ENCODE peak calls at places on chromosomes 5 and 9, in nine cellular contexts. One of them, this sample, is unnamed. For H3K9me3, the result is how much of the 10 kb centered on the place peaks cover.

GRCh38 chr5:172564187-172564586 is 76.9 kb upstream of the NEURL1B start:
- DNase-seq in ovary: no peak
- DNase-seq in mucosa of descending colon: peak
- DNase-seq in IMR-90: no peak
- DNase-seq in tibial nerve: no peak
- DNase-seq in neuronal stem cell: no peak
- DNase-seq in body of pancreas: peak
- DNase-seq in CD4-positive, alpha-beta T cell: no peak
- DNase-seq in H9: no peak
- DNase-seq in this sample: no peak

GRCh38 chr5:13188393-13188792 is 756.1 kb downstream of the DNAH5 start:
- DNase-seq in ovary: no peak
- DNase-seq in mucosa of descending colon: no peak
- DNase-seq in IMR-90: no peak
- DNase-seq in tibial nerve: no peak
- DNase-seq in neuronal stem cell: no peak
- DNase-seq in body of pancreas: no peak
- DNase-seq in CD4-positive, alpha-beta T cell: no peak
- DNase-seq in H9: no peak
- DNase-seq in this sample: no peak

GRCh38 chr5:142763701-142764100 is 6.5 kb upstream of the ARHGAP26 start:
- DNase-seq in ovary: no peak
- DNase-seq in mucosa of descending colon: no peak
- DNase-seq in IMR-90: no peak
- DNase-seq in tibial nerve: no peak
- DNase-seq in neuronal stem cell: no peak
- DNase-seq in body of pancreas: no peak
- DNase-seq in CD4-positive, alpha-beta T cell: no peak
- DNase-seq in H9: no peak
- DNase-seq in this sample: no peak

GRCh38 chr9:19484699-19485098 is 75.9 kb downstream of the ACER2 start:
- DNase-seq in ovary: no peak
- DNase-seq in mucosa of descending colon: no peak
- DNase-seq in IMR-90: no peak
- DNase-seq in tibial nerve: no peak
- DNase-seq in neuronal stem cell: no peak
- DNase-seq in body of pancreas: no peak
- DNase-seq in CD4-positive, alpha-beta T cell: no peak
- DNase-seq in H9: no peak
- DNase-seq in this sample: no peak

GRCh38 chr5:37723147-37723961 is 116.5 kb downstream of the GDNF start:
- DNase-seq in ovary: no peak
- DNase-seq in mucosa of descending colon: no peak
- DNase-seq in IMR-90: no peak
- DNase-seq in tibial nerve: no peak
- DNase-seq in neuronal stem cell: peak
- DNase-seq in body of pancreas: no peak
- DNase-seq in CD4-positive, alpha-beta T cell: no peak
- DNase-seq in H9: peak
- DNase-seq in this sample: no peak

GRCh38 chr9:16624356-16624755 is 246.1 kb downstream of the BNC2 start:
- DNase-seq in ovary: no peak
- DNase-seq in mucosa of descending colon: no peak
- DNase-seq in IMR-90: no peak
- DNase-seq in tibial nerve: no peak
- DNase-seq in neuronal stem cell: no peak
- DNase-seq in body of pancreas: no peak
- DNase-seq in CD4-positive, alpha-beta T cell: no peak
- DNase-seq in H9: no peak
- DNase-seq in this sample: no peak

GRCh38 chr9:98263482-98264357 is 8.3 kb upstream of the TBC1D2 start:
- DNase-seq in ovary: peak
- DNase-seq in mucosa of descending colon: peak
- DNase-seq in IMR-90: peak
- DNase-seq in tibial nerve: peak
- DNase-seq in neuronal stem cell: peak
- DNase-seq in body of pancreas: peak
- DNase-seq in CD4-positive, alpha-beta T cell: peak
- DNase-seq in H9: peak
- DNase-seq in this sample: peak

GRCh38 chr5:39547548-39548154 is 122.9 kb upstream of the DAB2 start:
- DNase-seq in ovary: peak
- DNase-seq in mucosa of descending colon: peak
- DNase-seq in IMR-90: peak
- DNase-seq in tibial nerve: no peak
- DNase-seq in neuronal stem cell: peak
- DNase-seq in body of pancreas: peak
- DNase-seq in CD4-positive, alpha-beta T cell: no peak
- DNase-seq in H9: no peak
- DNase-seq in this sample: no peak

GRCh38 chr9:128275198-128276007 is at the start of gene GOLGA2:
- DNase-seq in ovary: no peak
- DNase-seq in mucosa of descending colon: peak
- DNase-seq in IMR-90: peak
- DNase-seq in tibial nerve: no peak
- DNase-seq in neuronal stem cell: peak
- DNase-seq in body of pancreas: peak
- DNase-seq in CD4-positive, alpha-beta T cell: no peak
- DNase-seq in H9: peak
- DNase-seq in this sample: no peak

GRCh38 chr5:169084775-169085566 is 216.0 kb downstream of the SLIT3 start:
- DNase-seq in ovary: no peak
- DNase-seq in mucosa of descending colon: no peak
- DNase-seq in IMR-90: no peak
- DNase-seq in tibial nerve: no peak
- DNase-seq in neuronal stem cell: no peak
- DNase-seq in body of pancreas: no peak
- DNase-seq in CD4-positive, alpha-beta T cell: no peak
- DNase-seq in H9: no peak
- DNase-seq in this sample: no peak

GRCh38 chr9:109064963-109065701 is 51.8 kb upstream of the CTNNAL1 start:
- DNase-seq in ovary: no peak
- DNase-seq in mucosa of descending colon: no peak
- DNase-seq in IMR-90: peak
- DNase-seq in tibial nerve: no peak
- DNase-seq in neuronal stem cell: no peak
- DNase-seq in body of pancreas: no peak
- DNase-seq in CD4-positive, alpha-beta T cell: no peak
- DNase-seq in H9: no peak
- DNase-seq in this sample: no peak

GRCh38 chr9:137550241-137550621 is at the start of gene PNPLA7:
- DNase-seq in ovary: peak
- DNase-seq in mucosa of descending colon: peak
- DNase-seq in IMR-90: peak
- DNase-seq in tibial nerve: peak
- DNase-seq in neuronal stem cell: peak
- DNase-seq in body of pancreas: peak
- DNase-seq in CD4-positive, alpha-beta T cell: peak
- DNase-seq in H9: peak
- DNase-seq in this sample: peak

GRCh38 chr9:135315572-135315971 is 164.0 kb upstream of the PPP1R26 start:
- DNase-seq in ovary: no peak
- DNase-seq in mucosa of descending colon: no peak
- DNase-seq in IMR-90: no peak
- DNase-seq in tibial nerve: no peak
- DNase-seq in neuronal stem cell: no peak
- DNase-seq in body of pancreas: no peak
- DNase-seq in CD4-positive, alpha-beta T cell: no peak
- DNase-seq in H9: no peak
- DNase-seq in this sample: no peak

GRCh38 chr5:168827636-168828035 is 248.5 kb upstream of the PANK3 start:
- DNase-seq in ovary: no peak
- DNase-seq in mucosa of descending colon: no peak
- DNase-seq in IMR-90: no peak
- DNase-seq in tibial nerve: no peak
- DNase-seq in neuronal stem cell: no peak
- DNase-seq in body of pancreas: no peak
- DNase-seq in CD4-positive, alpha-beta T cell: no peak
- DNase-seq in H9: no peak
- DNase-seq in this sample: no peak

GRCh38 chr9:89433826-89434225 is 64.1 kb downstream of the SEMA4D start:
- DNase-seq in ovary: no peak
- DNase-seq in mucosa of descending colon: no peak
- DNase-seq in IMR-90: peak
- DNase-seq in tibial nerve: no peak
- DNase-seq in neuronal stem cell: no peak
- DNase-seq in body of pancreas: no peak
- DNase-seq in CD4-positive, alpha-beta T cell: no peak
- DNase-seq in H9: no peak
- DNase-seq in this sample: no peak

GRCh38 chr5:111954516-111955337 is 197.7 kb upstream of the NREP start:
- DNase-seq in ovary: no peak
- DNase-seq in mucosa of descending colon: no peak
- DNase-seq in IMR-90: peak
- DNase-seq in tibial nerve: no peak
- DNase-seq in neuronal stem cell: no peak
- DNase-seq in body of pancreas: no peak
- DNase-seq in CD4-positive, alpha-beta T cell: no peak
- DNase-seq in H9: no peak
- DNase-seq in this sample: no peak

GRCh38 chr5:169004551-169004950 is 296.4 kb downstream of the SLIT3 start:
- DNase-seq in ovary: no peak
- DNase-seq in mucosa of descending colon: no peak
- DNase-seq in IMR-90: no peak
- DNase-seq in tibial nerve: no peak
- DNase-seq in neuronal stem cell: no peak
- DNase-seq in body of pancreas: no peak
- DNase-seq in CD4-positive, alpha-beta T cell: no peak
- DNase-seq in H9: no peak
- DNase-seq in this sample: no peak

GRCh38 chr5:760363-761205 is 23.9 kb downstream of the ZDHHC11B start:
- DNase-seq in ovary: no peak
- DNase-seq in mucosa of descending colon: no peak
- DNase-seq in IMR-90: no peak
- DNase-seq in tibial nerve: no peak
- DNase-seq in neuronal stem cell: no peak
- DNase-seq in body of pancreas: peak
- DNase-seq in CD4-positive, alpha-beta T cell: peak
- DNase-seq in H9: peak
- DNase-seq in this sample: no peak

GRCh38 chr5:154483654-154484392 is 5.8 kb upstream of the HAND1 start:
- DNase-seq in ovary: no peak
- DNase-seq in mucosa of descending colon: no peak
- DNase-seq in IMR-90: no peak
- DNase-seq in tibial nerve: no peak
- DNase-seq in neuronal stem cell: peak
- DNase-seq in body of pancreas: no peak
- DNase-seq in CD4-positive, alpha-beta T cell: no peak
- DNase-seq in H9: peak
- DNase-seq in this sample: no peak

GRCh38 chr9:130321539-130321938 is 56.0 kb downstream of the HMCN2 start:
- DNase-seq in ovary: no peak
- DNase-seq in mucosa of descending colon: no peak
- DNase-seq in IMR-90: no peak
- DNase-seq in tibial nerve: no peak
- DNase-seq in neuronal stem cell: no peak
- DNase-seq in body of pancreas: no peak
- DNase-seq in CD4-positive, alpha-beta T cell: no peak
- DNase-seq in H9: no peak
- DNase-seq in this sample: no peak

GRCh38 chr9:117188394-117188793 is 226.5 kb downstream of the ASTN2 start:
- DNase-seq in ovary: no peak
- DNase-seq in mucosa of descending colon: no peak
- DNase-seq in IMR-90: no peak
- DNase-seq in tibial nerve: no peak
- DNase-seq in neuronal stem cell: no peak
- DNase-seq in body of pancreas: no peak
- DNase-seq in CD4-positive, alpha-beta T cell: no peak
- DNase-seq in H9: no peak
- DNase-seq in this sample: no peak

GRCh38 chr5:124157320-124157719 is 589.1 kb downstream of the ZNF608 start:
- DNase-seq in ovary: no peak
- DNase-seq in mucosa of descending colon: peak
- DNase-seq in IMR-90: no peak
- DNase-seq in tibial nerve: no peak
- DNase-seq in neuronal stem cell: no peak
- DNase-seq in body of pancreas: no peak
- DNase-seq in CD4-positive, alpha-beta T cell: no peak
- DNase-seq in H9: no peak
- DNase-seq in this sample: no peak

GRCh38 chr5:77758141-77758938 is 17.8 kb downstream of the TBCA start:
- DNase-seq in ovary: no peak
- DNase-seq in mucosa of descending colon: no peak
- DNase-seq in IMR-90: no peak
- DNase-seq in tibial nerve: no peak
- DNase-seq in neuronal stem cell: no peak
- DNase-seq in body of pancreas: no peak
- DNase-seq in CD4-positive, alpha-beta T cell: no peak
- DNase-seq in H9: no peak
- DNase-seq in this sample: no peak
- H3K9me3 ChIP-seq in ovary: under half
- H3K9me3 ChIP-seq in mucosa of descending colon: under half
- H3K9me3 ChIP-seq in IMR-90: under half
- H3K9me3 ChIP-seq in tibial nerve: under half
- H3K9me3 ChIP-seq in neuronal stem cell: under half
- H3K9me3 ChIP-seq in body of pancreas: under half
- H3K9me3 ChIP-seq in CD4-positive, alpha-beta T cell: under half
- H3K9me3 ChIP-seq in H9: under half
- H3K9me3 ChIP-seq in this sample: under half

GRCh38 chr5:134018154-134018985 is 13.6 kb upstream of the VDAC1 start:
- DNase-seq in ovary: no peak
- DNase-seq in mucosa of descending colon: peak
- DNase-seq in IMR-90: peak
- DNase-seq in tibial nerve: no peak
- DNase-seq in neuronal stem cell: no peak
- DNase-seq in body of pancreas: peak
- DNase-seq in CD4-positive, alpha-beta T cell: no peak
- DNase-seq in H9: no peak
- DNase-seq in this sample: no peak
- H3K9me3 ChIP-seq in ovary: under half
- H3K9me3 ChIP-seq in mucosa of descending colon: under half
- H3K9me3 ChIP-seq in IMR-90: under half
- H3K9me3 ChIP-seq in tibial nerve: under half
- H3K9me3 ChIP-seq in neuronal stem cell: under half
- H3K9me3 ChIP-seq in body of pancreas: under half
- H3K9me3 ChIP-seq in CD4-positive, alpha-beta T cell: under half
- H3K9me3 ChIP-seq in H9: under half
- H3K9me3 ChIP-seq in this sample: under half

DNA sequence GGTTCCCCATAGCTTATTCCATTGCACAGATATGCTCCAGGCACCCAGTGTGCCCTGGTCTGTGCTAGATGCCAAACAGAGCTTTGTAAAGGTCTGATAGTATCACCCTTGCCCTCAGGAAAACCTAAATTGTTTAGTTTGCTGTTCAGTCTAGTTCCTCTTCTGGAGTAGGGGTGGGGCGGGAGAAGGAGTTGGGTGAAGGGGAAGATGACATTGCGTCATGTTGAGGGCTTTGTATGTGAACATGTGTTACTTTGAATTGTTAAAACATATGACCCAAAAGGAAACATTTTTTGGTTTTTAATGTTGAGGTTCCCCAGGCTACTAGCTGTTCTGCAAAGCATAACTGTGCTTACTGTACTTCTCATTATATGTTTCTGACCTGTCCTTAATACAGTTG is 40.6 kb downstream of the HACD4 start:
- DNase-seq in ovary: no peak
- DNase-seq in mucosa of descending colon: peak
- DNase-seq in IMR-90: no peak
- DNase-seq in tibial nerve: no peak
- DNase-seq in neuronal stem cell: no peak
- DNase-seq in body of pancreas: no peak
- DNase-seq in CD4-positive, alpha-beta T cell: no peak
- DNase-seq in H9: no peak
- DNase-seq in this sample: no peak
- H3K9me3 ChIP-seq in ovary: under half
- H3K9me3 ChIP-seq in mucosa of descending colon: under half
- H3K9me3 ChIP-seq in IMR-90: under half
- H3K9me3 ChIP-seq in tibial nerve: under half
- H3K9me3 ChIP-seq in neuronal stem cell: under half
- H3K9me3 ChIP-seq in body of pancreas: under half
- H3K9me3 ChIP-seq in CD4-positive, alpha-beta T cell: under half
- H3K9me3 ChIP-seq in H9: under half
- H3K9me3 ChIP-seq in this sample: under half

GRCh38 chr5:180922932-180923331 is 24.0 kb downstream of the BTNL8 start:
- DNase-seq in ovary: no peak
- DNase-seq in mucosa of descending colon: no peak
- DNase-seq in IMR-90: no peak
- DNase-seq in tibial nerve: no peak
- DNase-seq in neuronal stem cell: no peak
- DNase-seq in body of pancreas: no peak
- DNase-seq in CD4-positive, alpha-beta T cell: no peak
- DNase-seq in H9: no peak
- DNase-seq in this sample: no peak
- H3K9me3 ChIP-seq in ovary: under half
- H3K9me3 ChIP-seq in mucosa of descending colon: under half
- H3K9me3 ChIP-seq in IMR-90: under half
- H3K9me3 ChIP-seq in tibial nerve: under half
- H3K9me3 ChIP-seq in neuronal stem cell: under half
- H3K9me3 ChIP-seq in body of pancreas: under half
- H3K9me3 ChIP-seq in CD4-positive, alpha-beta T cell: under half
- H3K9me3 ChIP-seq in H9: under half
- H3K9me3 ChIP-seq in this sample: under half

This sample was measured in T-helper 17 cell.